ENCODE peak calls at places on chromosomes 16 and 17, in nine cellular contexts. C, A, Q, M, S, H, I, Y and X are unnamed samples.

GRCh38 chr16:77807-78443 is at the start of gene MPG:
- DNase-seq in C (no peak), A (peak; percentile 88), Q (peak; percentile 100), M (peak; percentile 88), S (peak; percentile 78), H (peak; percentile 72), I (peak; percentile 80), Y (peak; percentile 80), X (peak; percentile 82)

GRCh38 chr17:41895617-41896016 is 23.1 kb downstream of the ACLY start:
- DNase-seq in C (no peak), A (no peak), Q (peak; percentile 55), M (no peak), S (no peak), H (peak; percentile 27), I (no peak), Y (no peak), X (no peak)

GRCh38 chr16:47732806-47733150 is 271.6 kb downstream of the PHKB start:
- DNase-seq in C (no peak), A (no peak), Q (no peak), M (no peak), S (peak; percentile 91), H (peak; percentile 99), I (no peak), Y (no peak), X (no peak)

GRCh38 chr17:45370949-45371413 is 54.2 kb upstream of the MAP3K14 start:
- DNase-seq in C (no peak), A (no peak), Q (no peak), M (no peak), S (peak; percentile 37), H (peak; percentile 50), I (peak; percentile 3), Y (no peak), X (no peak)

GRCh38 chr16:57797526-57798266 is 4.6 kb downstream of the KIFC3 start:
- DNase-seq in C (no peak), A (peak; percentile 80), Q (no peak), M (no peak), S (no peak), H (no peak), I (no peak), Y (no peak), X (peak; percentile 45)

GRCh38 chr17:65177901-65178300 is 40.7 kb downstream of the RGS9 start:
- DNase-seq in C (no peak), A (no peak), Q (no peak), M (peak; percentile 21), S (peak; percentile 78), H (peak; percentile 83), I (no peak), Y (no peak), X (no peak)

GRCh38 chr16:51569204-51569911 is 418.3 kb upstream of the SALL1 start:
- DNase-seq in C (no peak), A (no peak), Q (no peak), M (peak; percentile 1), S (peak; percentile 44), H (no peak), I (no peak), Y (peak; percentile 8), X (no peak)

GRCh38 chr17:46853896-46854444 is 2.6 kb downstream of the WNT9B start:
- DNase-seq in C (no peak), A (no peak), Q (no peak), M (no peak), S (peak; percentile 28), H (peak; percentile 52), I (no peak), Y (no peak), X (no peak)

GRCh38 chr17:75531724-75532090 is 6.2 kb downstream of the LLGL2 start:
- DNase-seq in C (no peak), A (peak; percentile 69), Q (no peak), M (no peak), S (no peak), H (no peak), I (no peak), Y (no peak), X (no peak)

GRCh38 chr16:2500937-2501750 is 12.6 kb upstream of the ATP6V0C start:
- DNase-seq in C (no peak), A (peak; percentile 89), Q (peak; percentile 95), M (peak; percentile 83), S (peak; percentile 78), H (peak; percentile 69), I (peak; percentile 73), Y (peak; percentile 89), X (peak; percentile 95)

GRCh38 chr17:81432873-81433451 is 37.7 kb downstream of the BAHCC1 start:
- DNase-seq in C (no peak), A (peak; percentile 71), Q (no peak), M (no peak), S (no peak), H (no peak), I (no peak), Y (peak; percentile 15), X (peak; percentile 85)

GRCh38 chr17:32894245-32894644 is 17.3 kb upstream of the MYO1D start:
- DNase-seq in C (no peak), A (no peak), Q (no peak), M (no peak), S (peak; percentile 9), H (no peak), I (no peak), Y (no peak), X (no peak)

GRCh38 chr17:50603340-50603739 is 31.3 kb upstream of the ABCC3 start:
- DNase-seq in C (no peak), A (no peak), Q (peak; percentile 76), M (peak; percentile 30), S (no peak), H (no peak), I (no peak), Y (no peak), X (no peak)

GRCh38 chr16:53821957-53822625 is 118.1 kb downstream of the FTO start:
- DNase-seq in C (no peak), A (no peak), Q (no peak), M (no peak), S (peak; percentile 89), H (peak; percentile 80), I (no peak), Y (peak; percentile 4), X (no peak)
- TF ChIP-seq CTCF in C (no peak), A (no peak), Q (peak; percentile 44), M (no peak), S (peak; percentile 15), H (no peak), I (no peak), Y (no peak), X (no peak)

DNA sequence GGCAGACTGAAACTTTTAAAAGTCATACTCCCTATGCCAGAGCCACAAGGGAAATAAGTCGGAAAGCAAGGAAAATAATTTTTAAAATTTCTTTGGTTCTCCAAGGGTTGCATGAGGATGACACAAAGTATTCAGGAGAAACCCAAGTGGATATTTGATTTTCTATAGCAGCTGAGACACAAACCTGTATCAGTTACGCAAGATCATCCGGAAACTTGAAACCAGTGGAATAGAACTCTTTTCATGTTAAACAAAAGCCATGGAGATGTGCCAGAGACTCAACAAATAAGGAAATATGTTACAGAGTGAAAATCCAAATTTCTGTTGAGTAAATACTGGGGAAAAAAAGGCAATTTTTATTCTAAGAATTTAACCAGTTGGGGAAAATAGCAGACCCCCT is 294.7 kb downstream of the KIF2B start:
- DNase-seq in C (no peak), A (no peak), Q (no peak), M (no peak), S (no peak), H (no peak), I (no peak), Y (no peak), X (no peak)
- TF ChIP-seq CTCF in C (no peak), A (no peak), Q (no peak), M (no peak), S (no peak), H (no peak), I (no peak), Y (no peak), X (no peak)

DNA sequence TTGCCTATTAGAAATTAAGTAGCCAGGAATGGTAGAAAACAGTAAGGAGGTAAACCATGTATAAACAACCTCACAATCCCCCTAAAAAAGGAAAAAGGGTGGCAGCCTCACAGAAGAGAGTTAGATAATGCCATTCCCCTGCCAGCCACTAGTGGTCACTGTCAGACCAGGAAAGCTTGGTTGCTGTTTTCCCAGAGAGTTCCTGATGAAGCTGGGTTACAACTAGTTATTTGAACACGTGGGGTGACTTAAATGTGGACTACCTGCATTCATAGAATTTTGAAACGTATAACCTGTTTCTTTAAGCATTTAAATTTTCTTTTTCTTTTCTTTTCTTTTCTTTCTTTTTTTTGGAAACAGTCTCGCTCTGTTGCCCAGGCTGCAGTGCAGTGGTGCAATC is 5.8 kb downstream of the GPRC5C start:
- DNase-seq in C (no peak), A (no peak), Q (peak; percentile 68), M (peak; percentile 69), S (peak; percentile 11), H (no peak), I (no peak), Y (no peak), X (peak; percentile 55)
- TF ChIP-seq CTCF in C (peak; percentile 79), A (peak; percentile 73), Q (peak; percentile 67), M (peak; percentile 100), S (peak; percentile 64), H (peak; percentile 26), I (peak; percentile 29), Y (peak; percentile 57), X (peak; percentile 87)

GRCh38 chr16:56616608-56617211 is 8.3 kb downstream of the MT2A start:
- DNase-seq in C (no peak), A (no peak), Q (no peak), M (no peak), S (no peak), H (no peak), I (no peak), Y (no peak), X (no peak)

GRCh38 chr16:56618138-56618537 is 7.4 kb upstream of the MT1E start:
- DNase-seq in C (no peak), A (no peak), Q (no peak), M (no peak), S (no peak), H (no peak), I (no peak), Y (no peak), X (no peak)

GRCh38 chr16:56614549-56614991 is 6.2 kb downstream of the MT2A start:
- DNase-seq in C (no peak), A (no peak), Q (no peak), M (no peak), S (peak; percentile 82), H (peak; percentile 86), I (no peak), Y (no peak), X (no peak)

GRCh38 chr16:56615353-56615752 is 7.0 kb downstream of the MT2A start:
- DNase-seq in C (no peak), A (no peak), Q (no peak), M (no peak), S (peak; percentile 71), H (peak; percentile 48), I (no peak), Y (peak; percentile 40), X (no peak)

DNA sequence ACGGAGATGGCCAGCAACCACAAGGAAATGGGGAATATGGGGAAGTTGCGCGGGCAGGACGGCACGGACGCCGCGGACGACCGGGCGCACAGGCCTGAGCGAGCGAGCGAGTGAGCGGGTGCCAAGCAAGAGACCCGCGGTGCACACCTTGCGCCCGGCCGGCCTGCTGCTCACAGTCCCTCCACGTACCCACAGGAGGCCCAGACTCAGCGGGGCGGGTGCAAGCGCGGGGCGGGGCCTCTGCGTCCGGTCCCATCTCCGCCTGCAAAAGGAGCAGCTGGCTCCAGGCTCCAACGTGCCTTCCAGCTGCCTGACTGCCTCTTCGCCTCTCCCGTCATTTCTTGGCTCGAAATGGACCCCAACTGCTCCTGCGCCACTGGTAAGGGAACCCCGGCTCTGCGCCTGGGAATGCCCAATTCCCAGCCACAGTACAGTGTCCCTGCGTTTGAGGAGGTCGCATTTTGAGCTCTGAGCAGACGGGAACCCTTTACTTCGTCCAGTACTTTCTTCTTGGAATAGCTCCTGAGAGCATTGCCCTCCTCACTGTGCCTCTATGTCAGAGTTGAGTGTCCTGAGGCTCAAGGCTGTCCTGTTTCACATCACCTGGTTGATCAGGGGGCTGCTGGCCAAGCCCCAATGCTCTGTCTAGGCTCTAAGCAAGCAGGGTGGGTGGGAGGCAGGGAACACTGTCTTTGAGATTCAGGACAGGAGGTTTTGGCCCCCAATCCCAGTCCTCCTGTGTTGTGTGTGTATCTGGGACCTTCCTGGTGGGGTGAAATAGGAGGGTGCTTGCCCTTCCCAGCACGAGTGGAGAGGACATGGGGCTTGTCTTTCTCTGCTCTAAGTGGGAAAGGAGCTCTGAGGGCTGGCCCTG is 8.1 kb upstream of the MT1E start:
- DNase-seq in C (no peak), A (peak; percentile 81), Q (no peak), M (no peak), S (peak; percentile 78), H (peak; percentile 57), I (no peak), Y (peak; percentile 83), X (peak; percentile 68)
- TF ChIP-seq CTCF in C (no peak), A (peak; percentile 12), Q (no peak), M (no peak), S (no peak), H (no peak), I (peak; percentile 34), Y (no peak), X (no peak)